ENCODE peak calls at places on chromosomes 7 and 10, in four cellular contexts. One of them, this sample, is unnamed.

GRCh38 chr7:27156901-27157716 is 634 bp upstream of the HOXA7 start:
- DNase-seq in WTC11: no peak
- DNase-seq in K562: no peak
- DNase-seq in SK-N-SH: no peak
- DNase-seq in this sample: no peak

GRCh38 chr10:12417341-12417740 is 68.0 kb downstream of the CAMK1D start:
- DNase-seq in WTC11: no peak
- DNase-seq in K562: no peak
- DNase-seq in SK-N-SH: no peak
- DNase-seq in this sample: no peak

GRCh38 chr7:40001649-40002048 is 51.6 kb downstream of the CDK13 start:
- DNase-seq in WTC11: no peak
- DNase-seq in K562: no peak
- DNase-seq in SK-N-SH: no peak
- DNase-seq in this sample: no peak

GRCh38 chr10:49083256-49083655 is 32.1 kb downstream of the VSTM4 start:
- DNase-seq in WTC11: no peak
- DNase-seq in K562: no peak
- DNase-seq in SK-N-SH: no peak
- DNase-seq in this sample: no peak

GRCh38 chr7:36207451-36208291 is 54.6 kb downstream of the EEPD1 start:
- DNase-seq in WTC11: no peak
- DNase-seq in K562: no peak
- DNase-seq in SK-N-SH: peak
- DNase-seq in this sample: peak

GRCh38 chr7:137135654-137136350 is 207.7 kb downstream of the PTN start:
- DNase-seq in WTC11: no peak
- DNase-seq in K562: no peak
- DNase-seq in SK-N-SH: no peak
- DNase-seq in this sample: no peak

GRCh38 chr10:12041766-12042408 is 722 bp downstream of the UPF2 start:
- DNase-seq in WTC11: no peak
- DNase-seq in K562: peak
- DNase-seq in SK-N-SH: no peak
- DNase-seq in this sample: peak

GRCh38 chr10:9028211-9028610 is 973.7 kb downstream of the GATA3 start:
- DNase-seq in WTC11: no peak
- DNase-seq in K562: no peak
- DNase-seq in SK-N-SH: no peak
- DNase-seq in this sample: no peak

GRCh38 chr10:118732253-118733194 is 22.2 kb downstream of the CACUL1 start:
- DNase-seq in WTC11: no peak
- DNase-seq in K562: no peak
- DNase-seq in SK-N-SH: no peak
- DNase-seq in this sample: no peak

GRCh38 chr7:33757050-33757449 is 148.3 kb upstream of the BMPER start:
- DNase-seq in WTC11: no peak
- DNase-seq in K562: no peak
- DNase-seq in SK-N-SH: no peak
- DNase-seq in this sample: no peak

GRCh38 chr7:32958046-32959025 is 1.1 kb downstream of the FKBP9 start:
- DNase-seq in WTC11: no peak
- DNase-seq in K562: no peak
- DNase-seq in SK-N-SH: no peak
- DNase-seq in this sample: peak

GRCh38 chr10:103598654-103599115 is 105.2 kb downstream of the NEURL1 start:
- DNase-seq in WTC11: peak
- DNase-seq in K562: peak
- DNase-seq in SK-N-SH: peak
- DNase-seq in this sample: peak

GRCh38 chr7:85287126-85287825 is 100.4 kb upstream of the SEMA3D start:
- DNase-seq in WTC11: no peak
- DNase-seq in K562: no peak
- DNase-seq in SK-N-SH: no peak
- DNase-seq in this sample: no peak

GRCh38 chr7:149006345-149006725 is 22.0 kb downstream of the PDIA4 start:
- DNase-seq in WTC11: no peak
- DNase-seq in K562: no peak
- DNase-seq in SK-N-SH: no peak
- DNase-seq in this sample: no peak

GRCh38 chr10:124943301-124944092 is 1.6 kb downstream of the ZRANB1 start:
- DNase-seq in WTC11: no peak
- DNase-seq in K562: no peak
- DNase-seq in SK-N-SH: no peak
- DNase-seq in this sample: no peak

GRCh38 chr10:128915630-128916029 is 551.4 kb upstream of the MGMT start:
- DNase-seq in WTC11: no peak
- DNase-seq in K562: no peak
- DNase-seq in SK-N-SH: no peak
- DNase-seq in this sample: no peak

GRCh38 chr10:71128311-71129010 is 83.9 kb upstream of the UNC5B start:
- DNase-seq in WTC11: no peak
- DNase-seq in K562: peak
- DNase-seq in SK-N-SH: no peak
- DNase-seq in this sample: no peak

GRCh38 chr10:68721673-68721963 is 579 bp downstream of the CCAR1 start:
- DNase-seq in WTC11: no peak
- DNase-seq in K562: peak
- DNase-seq in SK-N-SH: no peak
- DNase-seq in this sample: no peak
- TF ChIP-seq FOXJ3 in WTC11: no peak
- TF ChIP-seq FOXJ3 in K562: no peak
- TF ChIP-seq FOXJ3 in SK-N-SH: no peak
- TF ChIP-seq FOXJ3 in this sample: no peak

GRCh38 chr7:362416-363096 is 72.6 kb downstream of the FOXL3 start:
- DNase-seq in WTC11: no peak
- DNase-seq in K562: peak
- DNase-seq in SK-N-SH: no peak
- DNase-seq in this sample: no peak

GRCh38 chr7:365593-365992 is 75.6 kb downstream of the FOXL3 start:
- DNase-seq in WTC11: no peak
- DNase-seq in K562: no peak
- DNase-seq in SK-N-SH: no peak
- DNase-seq in this sample: no peak

GRCh38 chr7:361680-362415 is 71.9 kb downstream of the FOXL3 start:
- DNase-seq in WTC11: no peak
- DNase-seq in K562: no peak
- DNase-seq in SK-N-SH: no peak
- DNase-seq in this sample: no peak

GRCh38 chr7:364536-364935 is 74.6 kb downstream of the FOXL3 start:
- DNase-seq in WTC11: no peak
- DNase-seq in K562: no peak
- DNase-seq in SK-N-SH: no peak
- DNase-seq in this sample: no peak

DNA sequence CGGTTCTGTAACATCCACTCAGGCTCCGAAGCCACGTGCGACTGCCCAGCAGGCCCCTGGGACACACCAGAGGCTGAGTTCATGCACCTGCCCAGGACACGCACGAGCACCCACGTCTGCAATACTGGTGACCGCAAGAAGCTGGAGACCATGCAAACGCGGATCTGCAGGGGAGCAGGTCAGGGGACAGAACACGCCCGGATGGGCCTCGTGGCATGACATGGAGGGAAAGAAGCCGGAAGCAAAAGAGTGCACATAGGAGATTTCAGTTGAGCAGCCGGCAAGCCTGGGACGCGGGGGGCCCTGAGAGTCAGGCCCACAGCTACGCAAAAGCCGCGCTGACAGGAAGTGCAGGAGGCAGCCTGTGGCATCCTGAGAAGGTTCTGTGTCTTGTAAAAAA is 73.7 kb downstream of the FOXL3 start:
- DNase-seq in WTC11: no peak
- DNase-seq in K562: no peak
- DNase-seq in SK-N-SH: no peak
- DNase-seq in this sample: no peak
- TF ChIP-seq FOXJ3 in WTC11: no peak
- TF ChIP-seq FOXJ3 in K562: no peak
- TF ChIP-seq FOXJ3 in SK-N-SH: no peak
- TF ChIP-seq FOXJ3 in this sample: no peak

DNA sequence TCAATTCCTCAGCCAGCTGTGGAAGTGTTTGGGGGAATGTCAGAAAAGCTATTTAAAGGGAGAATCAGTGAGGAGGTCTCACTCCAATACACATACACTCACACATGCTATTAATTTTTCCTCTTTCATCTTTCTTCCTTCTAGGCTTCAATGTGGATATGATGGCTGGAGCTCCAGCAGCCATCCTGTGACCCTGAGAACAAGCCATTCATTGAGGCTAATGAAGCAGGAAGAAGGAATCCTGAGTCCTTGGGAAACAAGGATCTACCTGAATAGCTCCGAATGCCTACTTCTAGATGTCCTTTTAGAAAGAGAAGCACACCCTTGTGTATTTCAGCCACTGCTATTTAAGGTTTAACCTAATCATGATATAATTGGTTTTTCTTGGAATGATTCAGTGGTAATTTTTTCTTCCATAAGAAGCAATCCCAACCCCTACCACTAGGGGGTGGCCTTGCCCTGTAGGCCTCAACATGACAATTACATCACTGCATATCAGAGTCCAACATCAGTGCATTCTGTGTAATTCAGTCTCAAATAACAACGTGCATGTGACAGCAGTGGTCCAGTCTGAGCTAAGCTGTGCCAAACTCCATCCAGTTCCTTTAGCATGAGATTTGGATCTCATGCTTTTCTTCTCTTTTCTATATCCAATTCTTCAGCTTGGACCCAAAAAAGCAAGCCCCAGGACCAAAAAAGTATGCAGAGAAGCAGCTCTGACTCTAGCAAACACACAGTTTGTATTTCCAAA is 85.3 kb upstream of the ANKRD1 start:
- DNase-seq in WTC11: peak
- DNase-seq in K562: peak
- DNase-seq in SK-N-SH: peak
- DNase-seq in this sample: peak
- TF ChIP-seq FOXJ3 in WTC11: no peak
- TF ChIP-seq FOXJ3 in K562: no peak
- TF ChIP-seq FOXJ3 in SK-N-SH: no peak
- TF ChIP-seq FOXJ3 in this sample: no peak

GRCh38 chr7:5172196-5172800 is 17.7 kb upstream of the WIPI2 start:
- DNase-seq in WTC11: no peak
- DNase-seq in K562: no peak
- DNase-seq in SK-N-SH: no peak
- DNase-seq in this sample: no peak

GRCh38 chr7:5179756-5180155 is 10.3 kb upstream of the WIPI2 start:
- DNase-seq in WTC11: no peak
- DNase-seq in K562: no peak
- DNase-seq in SK-N-SH: no peak
- DNase-seq in this sample: no peak

GRCh38 chr7:5173490-5173889 is 16.5 kb upstream of the WIPI2 start:
- DNase-seq in WTC11: no peak
- DNase-seq in K562: no peak
- DNase-seq in SK-N-SH: no peak
- DNase-seq in this sample: no peak

DNA sequence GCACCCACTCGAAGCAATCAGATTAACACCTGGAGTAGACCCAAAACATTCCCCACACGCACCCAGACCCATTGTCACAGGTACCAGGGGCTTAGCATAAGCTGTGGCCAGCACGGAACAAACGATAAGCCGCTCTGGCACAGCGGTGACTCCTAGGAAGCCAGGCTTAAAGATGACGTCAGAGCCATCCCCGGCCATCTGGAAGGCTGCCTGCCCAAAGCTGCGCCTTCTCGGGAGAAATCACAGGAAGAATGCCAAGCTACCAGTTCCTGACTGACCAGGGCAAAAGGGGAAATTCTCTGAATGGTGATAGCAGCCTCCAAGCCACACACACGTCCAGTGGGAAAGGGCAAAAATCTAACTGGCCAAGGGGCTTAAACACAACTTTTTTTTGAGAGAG is 13.0 kb upstream of the WIPI2 start:
- DNase-seq in WTC11: no peak
- DNase-seq in K562: no peak
- DNase-seq in SK-N-SH: peak
- DNase-seq in this sample: no peak
- TF ChIP-seq FOXJ3 in WTC11: no peak
- TF ChIP-seq FOXJ3 in K562: no peak
- TF ChIP-seq FOXJ3 in SK-N-SH: no peak
- TF ChIP-seq FOXJ3 in this sample: no peak

DNA sequence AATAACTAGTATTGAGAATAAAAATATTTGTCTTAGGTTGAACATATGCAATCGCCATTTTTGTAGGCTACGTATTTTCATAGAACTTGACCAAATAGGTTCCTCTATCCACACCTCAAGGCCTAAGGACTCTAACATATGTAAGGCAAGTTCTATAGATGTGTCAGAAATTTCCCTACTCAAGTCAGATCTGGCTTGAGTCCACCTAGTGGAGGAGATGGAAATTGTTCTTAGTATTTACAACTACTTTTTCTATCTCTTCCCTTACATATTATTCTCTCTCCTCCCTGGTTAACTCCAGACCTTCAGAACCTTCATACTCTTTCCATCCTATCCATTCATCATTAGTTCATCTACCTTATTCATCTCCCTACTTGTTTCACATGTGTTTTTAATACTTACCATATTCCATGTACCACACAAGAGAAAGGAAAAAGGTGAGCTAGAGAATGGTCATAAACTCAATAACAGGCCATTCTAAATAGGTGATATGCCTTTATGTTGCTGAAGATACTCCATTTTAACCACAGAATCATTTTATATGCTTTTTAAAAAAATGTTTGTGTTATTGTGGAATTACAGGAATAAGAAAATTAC is 174.5 kb upstream of the HDAC9 start:
- DNase-seq in WTC11: no peak
- DNase-seq in K562: peak
- DNase-seq in SK-N-SH: peak
- DNase-seq in this sample: peak
- TF ChIP-seq FOXJ3 in WTC11: no peak
- TF ChIP-seq FOXJ3 in K562: no peak
- TF ChIP-seq FOXJ3 in SK-N-SH: no peak
- TF ChIP-seq FOXJ3 in this sample: no peak

GRCh38 chr10:73998623-73999622 is 1.0 kb downstream of the VCL start:
- DNase-seq in WTC11: peak
- DNase-seq in K562: peak
- DNase-seq in SK-N-SH: peak
- DNase-seq in this sample: peak
- TF ChIP-seq FOXJ3 in WTC11: no peak
- TF ChIP-seq FOXJ3 in K562: no peak
- TF ChIP-seq FOXJ3 in SK-N-SH: no peak
- TF ChIP-seq FOXJ3 in this sample: no peak

This sample was measured in HepG2.